ENCODE peak calls at places on chromosomes 2 and 18, in ten cellular contexts. Y, L, C, O, G, F, Q, V, T and X are unnamed samples.
A peak's percentile ranks its signal among the peaks of the same experiment; 100 is the strongest.

GRCh38 chr18:34222025-34222395 is 2.7 kb downstream of the NOL4 start:
- DNase-seq in Y (no peak), L (no peak), C (no peak), O (no peak), G (no peak), F (no peak), Q (no peak), V (peak; percentile 16), T (no peak), X (no peak)

GRCh38 chr2:240454031-240454901 is 18.8 kb downstream of the GPC1 start:
- DNase-seq in Y (no peak), L (no peak), C (no peak), O (no peak), G (no peak), F (no peak), Q (no peak), V (peak; percentile 22), T (no peak), X (no peak)

GRCh38 chr2:220334210-220334609 is 706.8 kb downstream of the SLC4A3 start:
- DNase-seq in Y (no peak), L (no peak), C (no peak), O (no peak), G (no peak), F (no peak), Q (no peak), V (no peak), T (no peak), X (no peak)

GRCh38 chr2:200026312-200026711 is 70.9 kb downstream of the MAIP1 start:
- DNase-seq in Y (no peak), L (no peak), C (no peak), O (no peak), G (peak; percentile 20), F (no peak), Q (no peak), V (no peak), T (no peak), X (no peak)

GRCh38 chr18:33837191-33837590 is 259.2 kb downstream of the ASXL3 start:
- DNase-seq in Y (no peak), L (no peak), C (no peak), O (no peak), G (no peak), F (no peak), Q (no peak), V (no peak), T (no peak), X (no peak)

GRCh38 chr2:188452084-188452483 is 160.4 kb downstream of the GULP1 start:
- DNase-seq in Y (no peak), L (no peak), C (no peak), O (no peak), G (peak; percentile 25), F (no peak), Q (no peak), V (no peak), T (no peak), X (no peak)

GRCh38 chr2:46351388-46352141 is 54.4 kb downstream of the EPAS1 start:
- DNase-seq in Y (no peak), L (no peak), C (no peak), O (no peak), G (no peak), F (peak; percentile 62), Q (no peak), V (peak; percentile 60), T (no peak), X (no peak)

GRCh38 chr2:118987886-118988285 is 45.9 kb downstream of the MARCO start:
- DNase-seq in Y (no peak), L (no peak), C (no peak), O (no peak), G (no peak), F (no peak), Q (no peak), V (no peak), T (no peak), X (no peak)

GRCh38 chr2:218028562-218029348 is 26.0 kb upstream of the TNS1 start:
- DNase-seq in Y (no peak), L (no peak), C (no peak), O (no peak), G (no peak), F (peak; percentile 37), Q (no peak), V (no peak), T (no peak), X (no peak)

GRCh38 chr2:217916504-217917254 is 86.1 kb downstream of the TNS1 start:
- DNase-seq in Y (no peak), L (no peak), C (no peak), O (no peak), G (no peak), F (no peak), Q (no peak), V (no peak), T (no peak), X (no peak)

GRCh38 chr2:41943176-41943575 is 104.6 kb upstream of the PKDCC start:
- DNase-seq in Y (no peak), L (no peak), C (no peak), O (no peak), G (no peak), F (no peak), Q (no peak), V (no peak), T (no peak), X (no peak)

GRCh38 chr2:190335225-190335559 is 8.2 kb upstream of the INPP1 start:
- DNase-seq in Y (no peak), L (no peak), C (no peak), O (no peak), G (no peak), F (no peak), Q (no peak), V (no peak), T (peak; percentile 37), X (no peak)

GRCh38 chr2:238684362-238685326 is 163.2 kb upstream of the TWIST2 start:
- DNase-seq in Y (no peak), L (peak; percentile 85), C (no peak), O (peak; percentile 79), G (peak; percentile 97), F (no peak), Q (peak; percentile 88), V (no peak), T (peak; percentile 99), X (no peak)

GRCh38 chr2:158772306-158773078 is 22.6 kb upstream of the DAPL1 start:
- DNase-seq in Y (no peak), L (no peak), C (no peak), O (no peak), G (no peak), F (no peak), Q (no peak), V (no peak), T (no peak), X (no peak)

GRCh38 chr2:138356178-138356577 is 145.4 kb upstream of the SPOPL start:
- DNase-seq in Y (no peak), L (no peak), C (no peak), O (no peak), G (peak; percentile 90), F (no peak), Q (no peak), V (no peak), T (peak; percentile 2), X (no peak)

GRCh38 chr2:120874876-120875275 is 139.2 kb downstream of the GLI2 start:
- DNase-seq in Y (no peak), L (no peak), C (no peak), O (no peak), G (no peak), F (no peak), Q (no peak), V (peak; percentile 18), T (no peak), X (no peak)

GRCh38 chr2:105460048-105460732 is 61.3 kb upstream of the FHL2 start:
- DNase-seq in Y (no peak), L (no peak), C (no peak), O (no peak), G (peak; percentile 44), F (peak; percentile 40), Q (no peak), V (no peak), T (no peak), X (no peak)

GRCh38 chr18:905307-905947 is 756 bp downstream of the ADCYAP1 start:
- DNase-seq in Y (no peak), L (no peak), C (no peak), O (no peak), G (no peak), F (no peak), Q (no peak), V (no peak), T (no peak), X (no peak)

GRCh38 chr2:183244300-183244849 is 120.1 kb downstream of the NUP35 start:
- DNase-seq in Y (no peak), L (no peak), C (no peak), O (no peak), G (no peak), F (no peak), Q (no peak), V (no peak), T (no peak), X (no peak)

GRCh38 chr2:238161291-238162051 is 2.7 kb downstream of the ERFE start:
- DNase-seq in Y (no peak), L (no peak), C (no peak), O (no peak), G (no peak), F (no peak), Q (peak; percentile 15), V (peak; percentile 24), T (no peak), X (no peak)

GRCh38 chr18:23812566-23813440 is 123.5 kb downstream of the LAMA3 start:
- DNase-seq in Y (peak; percentile 22), L (no peak), C (no peak), O (peak; percentile 41), G (peak; percentile 75), F (no peak), Q (no peak), V (no peak), T (peak; percentile 8), X (no peak)

GRCh38 chr2:64067326-64067725 is 48.1 kb upstream of the VPS54 start:
- DNase-seq in Y (no peak), L (no peak), C (no peak), O (no peak), G (no peak), F (no peak), Q (no peak), V (no peak), T (no peak), X (no peak)

GRCh38 chr2:73984203-73984921 is at the start of gene TET3:
- DNase-seq in Y (peak; percentile 75), L (no peak), C (no peak), O (peak; percentile 55), G (peak; percentile 63), F (peak; percentile 71), Q (no peak), V (peak; percentile 80), T (peak; percentile 34), X (peak; percentile 48)

GRCh38 chr2:173187911-173188788 is 112.5 kb downstream of the MAP3K20 start:
- DNase-seq in Y (no peak), L (no peak), C (no peak), O (no peak), G (peak; percentile 71), F (no peak), Q (no peak), V (no peak), T (no peak), X (no peak)

GRCh38 chr2:18122544-18123210 is 244.2 kb downstream of the KCNS3 start:
- DNase-seq in Y (no peak), L (no peak), C (no peak), O (no peak), G (no peak), F (no peak), Q (no peak), V (no peak), T (no peak), X (no peak)

GRCh38 chr2:85694052-85695025 is at the start of gene GNLY:
- DNase-seq in Y (no peak), L (no peak), C (no peak), O (no peak), G (no peak), F (peak; percentile 61), Q (no peak), V (no peak), T (no peak), X (no peak)

GRCh38 chr18:36153203-36153602 is 23.5 kb downstream of the ELP2 start:
- DNase-seq in Y (no peak), L (peak; percentile 21), C (no peak), O (no peak), G (peak; percentile 57), F (no peak), Q (no peak), V (no peak), T (no peak), X (no peak)

GRCh38 chr18:410103-410502 is 90.4 kb downstream of the COLEC12 start:
- DNase-seq in Y (no peak), L (no peak), C (no peak), O (no peak), G (no peak), F (no peak), Q (no peak), V (no peak), T (no peak), X (no peak)